ENCODE peak calls at places on chromosomes 4 and X, in four cellular contexts. F is mammary epithelial cell, I is GM23338, E is OCI-LY7. Q is an unnamed sample.

GRCh38 chr4:82948647-82949204 is 48.2 kb downstream of the THAP9 start:
- DNase-seq in F (no peak), I (no peak), E (no peak), Q (no peak)

GRCh38 chr4:26751004-26751403 is 109.6 kb upstream of the STIM2 start:
- DNase-seq in F (no peak), I (no peak), E (no peak), Q (no peak)

GRCh38 chr4:7802093-7802726 is 137.5 kb downstream of the AFAP1 start:
- DNase-seq in F (peak), I (peak), E (peak), Q (peak)

GRCh38 chrX:119391279-119391678 is 7.9 kb upstream of the SLC25A43 start:
- DNase-seq in F (peak), I (peak), E (peak), Q (no peak)

GRCh38 chrX:77622672-77623071 is 163.3 kb downstream of the ATRX start:
- DNase-seq in F (no peak), I (no peak), E (no peak), Q (no peak)

GRCh38 chrX:131734621-131735020 is 190.7 kb downstream of the OR13H1 start:
- DNase-seq in F (peak), I (no peak), E (no peak), Q (no peak)

GRCh38 chrX:121191779-121192178 is 144.4 kb downstream of the GLUD2 start:
- DNase-seq in F (no peak), I (no peak), E (no peak), Q (peak)

GRCh38 chr4:166274136-166274761 is 401.2 kb downstream of the TLL1 start:
- DNase-seq in F (peak), I (no peak), E (no peak), Q (no peak)

GRCh38 chr4:123340381-123340701 is 56.3 kb upstream of the SPRY1 start:
- DNase-seq in F (peak), I (no peak), E (no peak), Q (peak)

GRCh38 chrX:132612990-132613564 is 124.2 kb upstream of the MBNL3 start:
- DNase-seq in F (peak), I (peak), E (peak), Q (peak)

GRCh38 chr4:7417639-7418038 is 17.1 kb downstream of the PSAPL1 start:
- DNase-seq in F (no peak), I (no peak), E (no peak), Q (no peak)

GRCh38 chr4:156774422-156774821 is 197.2 kb downstream of the PDGFC start:
- DNase-seq in F (peak), I (no peak), E (no peak), Q (no peak)

GRCh38 chr4:62133977-62134376 is 933.9 kb downstream of the ADGRL3 start:
- DNase-seq in F (no peak), I (no peak), E (no peak), Q (no peak)

GRCh38 chrX:134933911-134934310 is 56.9 kb upstream of the SMIM10 start:
- DNase-seq in F (no peak), I (no peak), E (no peak), Q (no peak)

GRCh38 chr4:89434364-89434988 is 126.9 kb upstream of the GPRIN3 start:
- DNase-seq in F (peak), I (peak), E (peak), Q (no peak)

GRCh38 chr4:13701937-13702446 is 74.5 kb upstream of the BOD1L1 start:
- DNase-seq in F (peak), I (no peak), E (no peak), Q (peak)

GRCh38 chr4:2834001-2834921 is 9.4 kb upstream of the ADD1 start:
- DNase-seq in F (no peak), I (no peak), E (no peak), Q (no peak)

GRCh38 chr4:81198151-81198550 is 16.9 kb downstream of the PRKG2 start:
- DNase-seq in F (no peak), I (no peak), E (no peak), Q (no peak)

GRCh38 chr4:10100734-10101216 is 15.8 kb downstream of the WDR1 start:
- DNase-seq in F (no peak), I (no peak), E (no peak), Q (no peak)

GRCh38 chrX:40083120-40083978 is 14.4 kb downstream of the BCOR start:
- DNase-seq in F (peak), I (peak), E (no peak), Q (peak)

GRCh38 chr4:171342646-171343045 is 470.6 kb upstream of the GALNTL6 start:
- DNase-seq in F (no peak), I (no peak), E (no peak), Q (no peak)

GRCh38 chrX:39897741-39898097 is 200.0 kb downstream of the BCOR start:
- DNase-seq in F (no peak), I (no peak), E (no peak), Q (no peak)

GRCh38 chr4:54585321-54586000 is 72.3 kb upstream of the KIT start:
- DNase-seq in F (peak), I (no peak), E (no peak), Q (no peak)

GRCh38 chrX:16882188-16882587 is 12.0 kb upstream of the RBBP7 start:
- DNase-seq in F (peak), I (no peak), E (peak), Q (peak)

GRCh38 chrX:16882702-16883486 is 12.7 kb upstream of the RBBP7 start:
- DNase-seq in F (peak), I (peak), E (peak), Q (peak)

GRCh38 chrX:16885628-16886027 is 15.5 kb upstream of the RBBP7 start:
- DNase-seq in F (no peak), I (no peak), E (peak), Q (no peak)

DNA sequence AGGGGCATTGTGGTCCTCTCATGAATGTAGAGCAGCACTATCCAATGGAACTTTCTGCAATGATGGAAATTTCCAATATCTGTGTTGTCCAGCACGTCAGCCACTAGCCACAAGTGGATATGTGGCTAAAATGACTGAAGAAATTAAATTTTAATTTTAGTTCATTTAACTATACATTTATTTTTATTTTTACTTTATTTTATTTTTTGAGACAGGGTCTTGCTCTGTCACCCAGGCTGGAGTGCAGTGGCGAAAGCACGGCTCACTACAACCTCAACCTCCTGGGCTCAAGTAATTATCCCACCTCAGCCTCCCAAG is 13.3 kb upstream of the RBBP7 start:
- DNase-seq in F (no peak), I (no peak), E (no peak), Q (no peak)
- H2AFZ ChIP-seq in F (peak), I (no peak), E (no peak), Q (peak)

GRCh38 chr4:112102875-112103370 is 42.3 kb upstream of the FAM241A start:
- DNase-seq in F (no peak), I (no peak), E (no peak), Q (no peak)

GRCh38 chr4:112098841-112099240 is 46.4 kb upstream of the FAM241A start:
- DNase-seq in F (no peak), I (no peak), E (no peak), Q (no peak)

GRCh38 chr4:112094330-112094729 is 50.9 kb upstream of the FAM241A start:
- DNase-seq in F (no peak), I (no peak), E (no peak), Q (no peak)

GRCh38 chr4:112099701-112100289 is 45.5 kb upstream of the FAM241A start:
- DNase-seq in F (peak), I (peak), E (peak), Q (peak)
- H3K4me2 ChIP-seq in F (no peak), I (no peak), E (peak), Q (peak)

GRCh38 chr4:159765402-159765801 is 662.5 kb downstream of the RAPGEF2 start:
- DNase-seq in F (peak), I (no peak), E (no peak), Q (no peak)
- H3K4me3 ChIP-seq in F (no peak), I (no peak), E (no peak), Q (no peak)

GRCh38 chr4:16119981-16120380 is 36.2 kb upstream of the PROM1 start:
- DNase-seq in F (no peak), I (no peak), E (no peak), Q (no peak)

GRCh38 chr4:16117164-16117563 is 33.3 kb upstream of the PROM1 start:
- DNase-seq in F (no peak), I (no peak), E (no peak), Q (no peak)

GRCh38 chr4:16116493-16116990 is 32.7 kb upstream of the PROM1 start:
- DNase-seq in F (no peak), I (no peak), E (no peak), Q (no peak)

GRCh38 chr4:16116019-16116418 is 32.2 kb upstream of the PROM1 start:
- DNase-seq in F (no peak), I (no peak), E (no peak), Q (no peak)

GRCh38 chr4:16118090-16118489 is 34.3 kb upstream of the PROM1 start:
- DNase-seq in F (no peak), I (no peak), E (no peak), Q (no peak)
- H2AFZ ChIP-seq in F (no peak), I (no peak), E (no peak), Q (no peak)